ENCODE peak calls at places on chromosomes 12 and 14, in ten cellular contexts. D, J, O, T, I, H, M, G, A and X are unnamed samples.

GRCh38 chr12:31366104-31366621 is 40.2 kb upstream of the SINHCAF start:
- DNase-seq in D (no peak), J (no peak), O (no peak), T (no peak), I (no peak), H (no peak), M (no peak), G (no peak), A (no peak), X (no peak)

GRCh38 chr14:105069887-105070759 is 4.9 kb upstream of the GPR132 start:
- DNase-seq in D (peak; percentile 26), J (no peak), O (no peak), T (no peak), I (peak; percentile 22), H (no peak), M (no peak), G (peak; percentile 73), A (peak; percentile 43), X (no peak)

GRCh38 chr14:70171719-70172118 is 17.0 kb downstream of the SLC8A3 start:
- DNase-seq in D (no peak), J (no peak), O (no peak), T (no peak), I (no peak), H (no peak), M (no peak), G (no peak), A (no peak), X (no peak)

GRCh38 chr14:106812788-106813476 is 1286.5 kb downstream of the TMEM121 start:
- DNase-seq in D (no peak), J (no peak), O (no peak), T (no peak), I (no peak), H (no peak), M (no peak), G (no peak), A (no peak), X (no peak)

GRCh38 chr14:64577211-64577610 is 27.4 kb downstream of the PPP1R36 start:
- DNase-seq in D (no peak), J (no peak), O (no peak), T (no peak), I (no peak), H (no peak), M (no peak), G (no peak), A (no peak), X (no peak)

GRCh38 chr12:40225337-40225983 is 663 bp downstream of the LRRK2 start:
- DNase-seq in D (no peak), J (no peak), O (no peak), T (no peak), I (no peak), H (no peak), M (no peak), G (no peak), A (no peak), X (no peak)

GRCh38 chr12:19959353-19959752 is 409.0 kb upstream of the PDE3A start:
- DNase-seq in D (no peak), J (no peak), O (no peak), T (no peak), I (peak; percentile 51), H (no peak), M (no peak), G (no peak), A (peak; percentile 50), X (no peak)

GRCh38 chr14:99136401-99136800 is 135.6 kb downstream of the BCL11B start:
- DNase-seq in D (no peak), J (no peak), O (no peak), T (no peak), I (no peak), H (no peak), M (no peak), G (no peak), A (no peak), X (no peak)

GRCh38 chr12:22709292-22709691 is 84.3 kb downstream of the ETNK1 start:
- DNase-seq in D (no peak), J (no peak), O (no peak), T (peak; percentile 52), I (peak; percentile 32), H (peak; percentile 82), M (no peak), G (no peak), A (peak; percentile 23), X (no peak)

GRCh38 chr12:25949343-25949742 is 9.1 kb upstream of the RASSF8 start:
- DNase-seq in D (no peak), J (no peak), O (no peak), T (no peak), I (no peak), H (no peak), M (no peak), G (no peak), A (no peak), X (no peak)

GRCh38 chr14:75961662-75962061 is 20.1 kb downstream of the TGFB3 start:
- DNase-seq in D (no peak), J (no peak), O (no peak), T (no peak), I (no peak), H (no peak), M (no peak), G (no peak), A (no peak), X (no peak)

GRCh38 chr12:113477171-113477841 is 5.6 kb upstream of the LHX5 start:
- DNase-seq in D (no peak), J (no peak), O (no peak), T (peak; percentile 78), I (no peak), H (no peak), M (no peak), G (no peak), A (no peak), X (no peak)

GRCh38 chr12:541676-542289 is 82.0 kb downstream of the B4GALNT3 start:
- DNase-seq in D (no peak), J (no peak), O (no peak), T (peak; percentile 80), I (no peak), H (no peak), M (no peak), G (no peak), A (no peak), X (no peak)

GRCh38 chr12:2679068-2679815 is 115.5 kb upstream of the FKBP4 start:
- DNase-seq in D (no peak), J (no peak), O (no peak), T (peak; percentile 65), I (no peak), H (no peak), M (no peak), G (no peak), A (no peak), X (no peak)